ENCODE peak calls at places on chromosomes 3 and 15, in six cellular contexts. I is T-cell, L is NCI-H510A treated with DMSO at 0.1 percent for 48 hours, S is NCI-H1105 treated with DMSO at 0.1 percent for 48 hours, X is SK-N-DZ, Y is fibroblast of mammary gland. R is an unnamed sample.

GRCh38 chr3:150925751-150926201 is 20.5 kb upstream of the MINDY4B start:
- DNase-seq in I (peak), L (peak), S (peak), X (peak), Y (peak), R (peak)

GRCh38 chr3:17634201-17634600 is 108.2 kb downstream of the TBC1D5 start:
- DNase-seq in I (no peak), L (no peak), S (no peak), X (no peak), Y (no peak), R (no peak)

GRCh38 chr3:153624310-153625030 is 462.4 kb downstream of the RAP2B start:
- DNase-seq in I (peak), L (no peak), S (no peak), X (no peak), Y (no peak), R (peak)

GRCh38 chr3:128560768-128561167 is 67.8 kb upstream of the GATA2 start:
- DNase-seq in I (no peak), L (no peak), S (no peak), X (no peak), Y (no peak), R (no peak)

GRCh38 chr15:58454950-58455401 is 23.2 kb downstream of the LIPC start:
- DNase-seq in I (no peak), L (no peak), S (peak), X (no peak), Y (peak), R (no peak)

GRCh38 chr3:192817053-192817452 is 89.7 kb upstream of the FGF12 start:
- DNase-seq in I (no peak), L (no peak), S (no peak), X (no peak), Y (peak), R (no peak)

GRCh38 chr3:184496933-184497332 is 64.7 kb upstream of the EPHB3 start:
- DNase-seq in I (no peak), L (no peak), S (no peak), X (no peak), Y (no peak), R (no peak)

GRCh38 chr15:61499371-61499770 is 270.3 kb upstream of the RORA start:
- DNase-seq in I (no peak), L (no peak), S (no peak), X (no peak), Y (no peak), R (no peak)

GRCh38 chr3:71372369-71372768 is 211.2 kb downstream of the FOXP1 start:
- DNase-seq in I (no peak), L (no peak), S (no peak), X (no peak), Y (no peak), R (peak)

GRCh38 chr3:69738859-69739203 is 433 bp upstream of the MITF start:
- DNase-seq in I (no peak), L (no peak), S (no peak), X (no peak), Y (no peak), R (no peak)

GRCh38 chr15:74235962-74236361 is at the start of gene CCDC33:
- DNase-seq in I (no peak), L (peak), S (peak), X (no peak), Y (no peak), R (no peak)

GRCh38 chr3:156174229-156174847 is 54.0 kb downstream of the KCNAB1 start:
- DNase-seq in I (no peak), L (no peak), S (no peak), X (peak), Y (peak), R (no peak)

GRCh38 chr3:44326035-44326434 is 12.5 kb upstream of the TCAIM start:
- DNase-seq in I (no peak), L (no peak), S (no peak), X (no peak), Y (peak), R (no peak)

GRCh38 chr3:14360123-14360881 is 42.1 kb upstream of the SLC6A6 start:
- DNase-seq in I (no peak), L (no peak), S (no peak), X (no peak), Y (no peak), R (no peak)

GRCh38 chr3:57086201-57086600 is 25.7 kb downstream of the SPATA12 start:
- DNase-seq in I (no peak), L (no peak), S (no peak), X (no peak), Y (no peak), R (no peak)

GRCh38 chr3:134896141-134896540 is 101.1 kb downstream of the EPHB1 start:
- DNase-seq in I (no peak), L (no peak), S (no peak), X (no peak), Y (no peak), R (no peak)

GRCh38 chr3:1578105-1578833 is 485.4 kb downstream of the CNTN6 start:
- DNase-seq in I (no peak), L (no peak), S (no peak), X (no peak), Y (peak), R (no peak)

GRCh38 chr3:52120576-52121458 is 33.4 kb downstream of the POC1A start:
- DNase-seq in I (no peak), L (no peak), S (no peak), X (no peak), Y (peak), R (no peak)

GRCh38 chr3:46353639-46354410 is at the start of gene CCR2:
- DNase-seq in I (no peak), L (no peak), S (no peak), X (no peak), Y (no peak), R (no peak)

GRCh38 chr15:42081463-42081830 is 12.9 kb downstream of the PLA2G4D start:
- DNase-seq in I (no peak), L (no peak), S (no peak), X (no peak), Y (no peak), R (no peak)

GRCh38 chr15:53586815-53587214 is 172.6 kb downstream of the WDR72 start:
- DNase-seq in I (no peak), L (no peak), S (no peak), X (peak), Y (peak), R (no peak)

GRCh38 chr3:151204530-151205401 is 1.8 kb upstream of the GPR171 start:
- DNase-seq in I (no peak), L (no peak), S (no peak), X (no peak), Y (no peak), R (no peak)

GRCh38 chr3:85498177-85498576 is 539.4 kb downstream of the CADM2 start:
- DNase-seq in I (no peak), L (no peak), S (no peak), X (no peak), Y (no peak), R (no peak)

GRCh38 chr3:148223266-148223665 is 474.4 kb upstream of the AGTR1 start:
- DNase-seq in I (no peak), L (no peak), S (no peak), X (no peak), Y (peak), R (no peak)

R was measured in CD8-positive, alpha-beta T cell.